ENCODE peak calls at places on chromosomes 5 and 9, in four cellular contexts. One of them, this sample, is unnamed.

GRCh38 chr9:137919649-137920101 is 42.1 kb downstream of the CACNA1B start:
- DNase-seq in endothelial cell of umbilical vein: no peak
- DNase-seq in PC-9: no peak
- DNase-seq in aorta: no peak
- DNase-seq in this sample: no peak

GRCh38 chr5:142888469-142889085 is 118.4 kb downstream of the ARHGAP26 start:
- DNase-seq in endothelial cell of umbilical vein: peak
- DNase-seq in PC-9: peak
- DNase-seq in aorta: no peak
- DNase-seq in this sample: no peak

GRCh38 chr5:142660731-142661130 is 25.2 kb downstream of the FGF1 start:
- DNase-seq in endothelial cell of umbilical vein: no peak
- DNase-seq in PC-9: no peak
- DNase-seq in aorta: no peak
- DNase-seq in this sample: no peak

GRCh38 chr9:93669958-93670207 is 93.5 kb downstream of the PHF2 start:
- DNase-seq in aorta: no peak
- DNase-seq in PC-9: no peak
- DNase-seq in endothelial cell of umbilical vein: no peak
- DNase-seq in this sample: no peak

GRCh38 chr5:17228833-17229291 is 11.4 kb downstream of the BASP1 start:
- DNase-seq in aorta: no peak
- DNase-seq in endothelial cell of umbilical vein: peak
- DNase-seq in PC-9: no peak
- DNase-seq in this sample: peak

GRCh38 chr9:36985769-36986547 is 48.1 kb downstream of the PAX5 start:
- DNase-seq in endothelial cell of umbilical vein: no peak
- DNase-seq in aorta: no peak
- DNase-seq in PC-9: no peak
- DNase-seq in this sample: no peak

GRCh38 chr9:113614843-113615648 is 151.5 kb downstream of the RGS3 start:
- DNase-seq in endothelial cell of umbilical vein: no peak
- DNase-seq in aorta: peak
- DNase-seq in PC-9: no peak
- DNase-seq in this sample: no peak

GRCh38 chr5:171688696-171689495 is 96.7 kb upstream of the SMIM23 start:
- DNase-seq in aorta: no peak
- DNase-seq in PC-9: no peak
- DNase-seq in endothelial cell of umbilical vein: no peak
- DNase-seq in this sample: no peak

GRCh38 chr5:151406322-151406947 is 41.0 kb upstream of the SLC36A1 start:
- DNase-seq in PC-9: no peak
- DNase-seq in aorta: no peak
- DNase-seq in endothelial cell of umbilical vein: no peak
- DNase-seq in this sample: no peak

GRCh38 chr9:124251605-124252366 is 6.0 kb upstream of the NEK6 start:
- DNase-seq in endothelial cell of umbilical vein: peak
- DNase-seq in PC-9: no peak
- DNase-seq in aorta: no peak
- DNase-seq in this sample: no peak

GRCh38 chr5:111254613-111255012 is 30.4 kb downstream of the CAMK4 start:
- DNase-seq in aorta: no peak
- DNase-seq in endothelial cell of umbilical vein: no peak
- DNase-seq in PC-9: no peak
- DNase-seq in this sample: no peak

GRCh38 chr9:70283848-70284247 is 25.1 kb downstream of the SMC5 start:
- DNase-seq in endothelial cell of umbilical vein: no peak
- DNase-seq in PC-9: no peak
- DNase-seq in aorta: no peak
- DNase-seq in this sample: no peak

GRCh38 chr5:17127743-17128231 is 89.6 kb upstream of the BASP1 start:
- DNase-seq in PC-9: peak
- DNase-seq in endothelial cell of umbilical vein: peak
- DNase-seq in aorta: no peak
- DNase-seq in this sample: peak

GRCh38 chr5:117095322-117095721 is 520.7 kb upstream of the SEMA6A start:
- DNase-seq in aorta: no peak
- DNase-seq in PC-9: no peak
- DNase-seq in endothelial cell of umbilical vein: no peak
- DNase-seq in this sample: no peak

GRCh38 chr9:223167-223566 is 8.5 kb downstream of the DOCK8 start:
- DNase-seq in endothelial cell of umbilical vein: no peak
- DNase-seq in PC-9: no peak
- DNase-seq in aorta: no peak
- DNase-seq in this sample: no peak

GRCh38 chr5:124923131-124923530 is 176.7 kb upstream of the ZNF608 start:
- DNase-seq in PC-9: no peak
- DNase-seq in aorta: no peak
- DNase-seq in endothelial cell of umbilical vein: peak
- DNase-seq in this sample: no peak

GRCh38 chr9:129895376-129896268 is 60.4 kb downstream of the USP20 start:
- DNase-seq in endothelial cell of umbilical vein: no peak
- DNase-seq in aorta: no peak
- DNase-seq in PC-9: no peak
- DNase-seq in this sample: no peak

GRCh38 chr5:14165375-14166091 is 22.4 kb downstream of the TRIO start:
- DNase-seq in PC-9: peak
- DNase-seq in endothelial cell of umbilical vein: peak
- DNase-seq in aorta: no peak
- DNase-seq in this sample: no peak